ENCODE peak calls at places on chromosomes 5 and 9, in six cellular contexts. One of them, this sample, is unnamed.
A peak's percentile ranks its signal among the peaks of the same experiment; 100 is the strongest.

GRCh38 chr5:54383225-54383624 is 72.3 kb upstream of the HSPB3 start:
- DNase-seq in globus pallidus: no peak
- DNase-seq in activated T-cell treated with anti-CD3 and anti-CD28 coated beads, Interleukin-2, amount 50 U/mL, for 72 hours: no peak
- DNase-seq in germinal center: no peak
- DNase-seq in HS-5: no peak
- DNase-seq in sigmoid colon: no peak
- DNase-seq in this sample: no peak

GRCh38 chr5:172770374-172770674 is 671 bp downstream of the DUSP1 start:
- DNase-seq in HS-5: no peak
- DNase-seq in germinal center: peak; percentile 79
- DNase-seq in sigmoid colon: no peak
- DNase-seq in activated T-cell treated with anti-CD3 and anti-CD28 coated beads, Interleukin-2, amount 50 U/mL, for 72 hours: no peak
- DNase-seq in globus pallidus: no peak
- DNase-seq in this sample: no peak

GRCh38 chr9:104104407-104104806 is 10.3 kb downstream of the SMC2 start:
- DNase-seq in sigmoid colon: no peak
- DNase-seq in activated T-cell treated with anti-CD3 and anti-CD28 coated beads, Interleukin-2, amount 50 U/mL, for 72 hours: no peak
- DNase-seq in globus pallidus: no peak
- DNase-seq in germinal center: no peak
- DNase-seq in HS-5: no peak
- DNase-seq in this sample: no peak

GRCh38 chr5:127400524-127400923 is 109.9 kb downstream of the MEGF10 start:
- DNase-seq in globus pallidus: no peak
- DNase-seq in HS-5: no peak
- DNase-seq in germinal center: no peak
- DNase-seq in activated T-cell treated with anti-CD3 and anti-CD28 coated beads, Interleukin-2, amount 50 U/mL, for 72 hours: no peak
- DNase-seq in sigmoid colon: no peak
- DNase-seq in this sample: no peak

GRCh38 chr5:162068931-162069330 is 1.4 kb downstream of the GABRG2 start:
- DNase-seq in germinal center: no peak
- DNase-seq in activated T-cell treated with anti-CD3 and anti-CD28 coated beads, Interleukin-2, amount 50 U/mL, for 72 hours: no peak
- DNase-seq in HS-5: no peak
- DNase-seq in sigmoid colon: no peak
- DNase-seq in globus pallidus: no peak
- DNase-seq in this sample: no peak

GRCh38 chr9:136048560-136049411 is 46.3 kb downstream of the NACC2 start:
- DNase-seq in HS-5: no peak
- DNase-seq in sigmoid colon: peak; percentile 67
- DNase-seq in activated T-cell treated with anti-CD3 and anti-CD28 coated beads, Interleukin-2, amount 50 U/mL, for 72 hours: no peak
- DNase-seq in globus pallidus: no peak
- DNase-seq in germinal center: no peak
- DNase-seq in this sample: no peak

GRCh38 chr5:142669479-142669878 is 16.4 kb downstream of the FGF1 start:
- DNase-seq in activated T-cell treated with anti-CD3 and anti-CD28 coated beads, Interleukin-2, amount 50 U/mL, for 72 hours: no peak
- DNase-seq in HS-5: no peak
- DNase-seq in germinal center: no peak
- DNase-seq in sigmoid colon: no peak
- DNase-seq in globus pallidus: no peak
- DNase-seq in this sample: no peak

GRCh38 chr5:135448796-135449507 is 1.8 kb upstream of the DCANP1 start:
- DNase-seq in globus pallidus: no peak
- DNase-seq in activated T-cell treated with anti-CD3 and anti-CD28 coated beads, Interleukin-2, amount 50 U/mL, for 72 hours: no peak
- DNase-seq in sigmoid colon: no peak
- DNase-seq in germinal center: no peak
- DNase-seq in HS-5: no peak
- DNase-seq in this sample: no peak

GRCh38 chr5:74257645-74258328 is 382.7 kb downstream of the ENC1 start:
- DNase-seq in activated T-cell treated with anti-CD3 and anti-CD28 coated beads, Interleukin-2, amount 50 U/mL, for 72 hours: no peak
- DNase-seq in globus pallidus: no peak
- DNase-seq in sigmoid colon: peak; percentile 90
- DNase-seq in germinal center: no peak
- DNase-seq in HS-5: no peak
- DNase-seq in this sample: no peak

GRCh38 chr9:113350338-113350672 is 964 bp downstream of the BSPRY start:
- DNase-seq in activated T-cell treated with anti-CD3 and anti-CD28 coated beads, Interleukin-2, amount 50 U/mL, for 72 hours: no peak
- DNase-seq in HS-5: no peak
- DNase-seq in globus pallidus: no peak
- DNase-seq in sigmoid colon: no peak
- DNase-seq in germinal center: no peak
- DNase-seq in this sample: peak; percentile 78

GRCh38 chr5:3598236-3598635 is 2.6 kb downstream of the IRX1 start:
- DNase-seq in activated T-cell treated with anti-CD3 and anti-CD28 coated beads, Interleukin-2, amount 50 U/mL, for 72 hours: no peak
- DNase-seq in germinal center: no peak
- DNase-seq in sigmoid colon: no peak
- DNase-seq in globus pallidus: no peak
- DNase-seq in HS-5: no peak
- DNase-seq in this sample: no peak

GRCh38 chr5:138874771-138875628 is at the start of gene LRRTM2:
- DNase-seq in HS-5: peak; percentile 34
- DNase-seq in activated T-cell treated with anti-CD3 and anti-CD28 coated beads, Interleukin-2, amount 50 U/mL, for 72 hours: no peak
- DNase-seq in germinal center: no peak
- DNase-seq in globus pallidus: peak; percentile 89
- DNase-seq in sigmoid colon: no peak
- DNase-seq in this sample: no peak

GRCh38 chr9:121350993-121351561 is 19.0 kb downstream of the STOM start:
- DNase-seq in HS-5: peak; percentile 56
- DNase-seq in germinal center: no peak
- DNase-seq in sigmoid colon: peak; percentile 86
- DNase-seq in activated T-cell treated with anti-CD3 and anti-CD28 coated beads, Interleukin-2, amount 50 U/mL, for 72 hours: no peak
- DNase-seq in globus pallidus: peak; percentile 64
- DNase-seq in this sample: no peak

GRCh38 chr5:143572671-143573070 is 169.2 kb upstream of the NR3C1 start:
- DNase-seq in activated T-cell treated with anti-CD3 and anti-CD28 coated beads, Interleukin-2, amount 50 U/mL, for 72 hours: no peak
- DNase-seq in sigmoid colon: no peak
- DNase-seq in HS-5: no peak
- DNase-seq in globus pallidus: no peak
- DNase-seq in germinal center: no peak
- DNase-seq in this sample: no peak

GRCh38 chr5:176762489-176762888 is 47.9 kb upstream of the UNC5A start:
- DNase-seq in activated T-cell treated with anti-CD3 and anti-CD28 coated beads, Interleukin-2, amount 50 U/mL, for 72 hours: no peak
- DNase-seq in globus pallidus: no peak
- DNase-seq in HS-5: no peak
- DNase-seq in sigmoid colon: peak; percentile 10
- DNase-seq in germinal center: no peak
- DNase-seq in this sample: no peak

GRCh38 chr9:114096866-114097612 is 2.1 kb downstream of the KIF12 start:
- DNase-seq in germinal center: no peak
- DNase-seq in sigmoid colon: no peak
- DNase-seq in HS-5: no peak
- DNase-seq in activated T-cell treated with anti-CD3 and anti-CD28 coated beads, Interleukin-2, amount 50 U/mL, for 72 hours: no peak
- DNase-seq in globus pallidus: no peak
- DNase-seq in this sample: no peak

GRCh38 chr9:125440411-125440810 is 178.8 kb downstream of the GAPVD1 start:
- DNase-seq in activated T-cell treated with anti-CD3 and anti-CD28 coated beads, Interleukin-2, amount 50 U/mL, for 72 hours: no peak
- DNase-seq in sigmoid colon: no peak
- DNase-seq in globus pallidus: no peak
- DNase-seq in HS-5: no peak
- DNase-seq in germinal center: no peak
- DNase-seq in this sample: no peak

GRCh38 chr9:8845376-8845775 is 1045.8 kb upstream of the DMAC1 start:
- DNase-seq in HS-5: no peak
- DNase-seq in germinal center: no peak
- DNase-seq in globus pallidus: peak; percentile 93
- DNase-seq in activated T-cell treated with anti-CD3 and anti-CD28 coated beads, Interleukin-2, amount 50 U/mL, for 72 hours: no peak
- DNase-seq in sigmoid colon: no peak
- DNase-seq in this sample: peak; percentile 30

GRCh38 chr9:86202338-86202882 is 57.0 kb downstream of the C9orf153 start:
- DNase-seq in activated T-cell treated with anti-CD3 and anti-CD28 coated beads, Interleukin-2, amount 50 U/mL, for 72 hours: peak; percentile 9
- DNase-seq in sigmoid colon: no peak
- DNase-seq in globus pallidus: peak; percentile 30
- DNase-seq in germinal center: peak; percentile 51
- DNase-seq in HS-5: peak; percentile 24
- DNase-seq in this sample: peak; percentile 68

GRCh38 chr5:126976520-126977172 is 53.7 kb downstream of the MARCHF3 start:
- DNase-seq in sigmoid colon: no peak
- DNase-seq in activated T-cell treated with anti-CD3 and anti-CD28 coated beads, Interleukin-2, amount 50 U/mL, for 72 hours: no peak
- DNase-seq in germinal center: no peak
- DNase-seq in HS-5: no peak
- DNase-seq in globus pallidus: no peak
- DNase-seq in this sample: no peak

GRCh38 chr9:137488330-137488653 is 29.2 kb upstream of the NSMF start:
- DNase-seq in sigmoid colon: peak; percentile 68
- DNase-seq in germinal center: no peak
- DNase-seq in globus pallidus: no peak
- DNase-seq in HS-5: no peak
- DNase-seq in activated T-cell treated with anti-CD3 and anti-CD28 coated beads, Interleukin-2, amount 50 U/mL, for 72 hours: no peak
- DNase-seq in this sample: no peak

GRCh38 chr5:175922192-175922885 is 45.8 kb downstream of the THOC3 start:
- DNase-seq in sigmoid colon: no peak
- DNase-seq in HS-5: peak; percentile 99
- DNase-seq in activated T-cell treated with anti-CD3 and anti-CD28 coated beads, Interleukin-2, amount 50 U/mL, for 72 hours: no peak
- DNase-seq in globus pallidus: no peak
- DNase-seq in germinal center: no peak
- DNase-seq in this sample: no peak

GRCh38 chr5:10987881-10988504 is 227.0 kb upstream of the DAP start:
- DNase-seq in HS-5: no peak
- DNase-seq in activated T-cell treated with anti-CD3 and anti-CD28 coated beads, Interleukin-2, amount 50 U/mL, for 72 hours: peak; percentile 67
- DNase-seq in globus pallidus: peak; percentile 20
- DNase-seq in germinal center: peak; percentile 65
- DNase-seq in sigmoid colon: no peak
- DNase-seq in this sample: peak; percentile 88

GRCh38 chr9:69089491-69089890 is 53.9 kb downstream of the FXN start:
- DNase-seq in germinal center: no peak
- DNase-seq in globus pallidus: no peak
- DNase-seq in HS-5: no peak
- DNase-seq in activated T-cell treated with anti-CD3 and anti-CD28 coated beads, Interleukin-2, amount 50 U/mL, for 72 hours: no peak
- DNase-seq in sigmoid colon: no peak
- DNase-seq in this sample: no peak

GRCh38 chr9:5621327-5621726 is 7.6 kb upstream of the RIC1 start:
- DNase-seq in sigmoid colon: no peak
- DNase-seq in germinal center: no peak
- DNase-seq in HS-5: no peak
- DNase-seq in activated T-cell treated with anti-CD3 and anti-CD28 coated beads, Interleukin-2, amount 50 U/mL, for 72 hours: no peak
- DNase-seq in globus pallidus: no peak
- DNase-seq in this sample: no peak

GRCh38 chr5:177447611-177448243 is 1.1 kb downstream of the PRR7 start:
- DNase-seq in sigmoid colon: peak; percentile 78
- DNase-seq in germinal center: no peak
- DNase-seq in globus pallidus: peak; percentile 95
- DNase-seq in HS-5: peak; percentile 94
- DNase-seq in activated T-cell treated with anti-CD3 and anti-CD28 coated beads, Interleukin-2, amount 50 U/mL, for 72 hours: no peak
- DNase-seq in this sample: peak; percentile 68

GRCh38 chr5:172891716-172892421 is 57.8 kb downstream of the ERGIC1 start:
- DNase-seq in activated T-cell treated with anti-CD3 and anti-CD28 coated beads, Interleukin-2, amount 50 U/mL, for 72 hours: no peak
- DNase-seq in sigmoid colon: peak; percentile 91
- DNase-seq in HS-5: no peak
- DNase-seq in globus pallidus: no peak
- DNase-seq in germinal center: no peak
- DNase-seq in this sample: no peak

GRCh38 chr5:68028131-68028727 is 187.3 kb upstream of the PIK3R1 start:
- DNase-seq in globus pallidus: no peak
- DNase-seq in activated T-cell treated with anti-CD3 and anti-CD28 coated beads, Interleukin-2, amount 50 U/mL, for 72 hours: no peak
- DNase-seq in germinal center: no peak
- DNase-seq in HS-5: no peak
- DNase-seq in sigmoid colon: no peak
- DNase-seq in this sample: no peak

GRCh38 chr5:14270212-14270702 is 127.1 kb downstream of the TRIO start:
- DNase-seq in activated T-cell treated with anti-CD3 and anti-CD28 coated beads, Interleukin-2, amount 50 U/mL, for 72 hours: no peak
- DNase-seq in sigmoid colon: no peak
- DNase-seq in germinal center: peak; percentile 60
- DNase-seq in HS-5: peak; percentile 60
- DNase-seq in globus pallidus: peak; percentile 64
- DNase-seq in this sample: no peak